ENCODE peak calls at places on chromosomes 1 and 21, in five cellular contexts. One of them, this sample, is unnamed. For H3K4me1, the result is how much of the 10 kb centered on the place peaks cover.

GRCh38 chr1:50955116-50955515 is 5.0 kb downstream of the FAF1 start:
- DNase-seq in tibial nerve: no peak
- DNase-seq in fibroblast of lung: peak
- DNase-seq in right lobe of liver: no peak
- DNase-seq in OCI-LY7: no peak
- DNase-seq in this sample: no peak

GRCh38 chr21:24112020-24112419 is 1495.3 kb downstream of the MRPL39 start:
- DNase-seq in tibial nerve: no peak
- DNase-seq in fibroblast of lung: peak
- DNase-seq in right lobe of liver: no peak
- DNase-seq in OCI-LY7: no peak
- DNase-seq in this sample: no peak

GRCh38 chr1:190633488-190633887 is 155.8 kb upstream of the BRINP3 start:
- DNase-seq in tibial nerve: no peak
- DNase-seq in fibroblast of lung: no peak
- DNase-seq in right lobe of liver: no peak
- DNase-seq in OCI-LY7: no peak
- DNase-seq in this sample: no peak

GRCh38 chr1:46735708-46736324 is 16.9 kb upstream of the EFCAB14 start:
- DNase-seq in tibial nerve: no peak
- DNase-seq in fibroblast of lung: peak
- DNase-seq in right lobe of liver: no peak
- DNase-seq in OCI-LY7: peak
- DNase-seq in this sample: peak

GRCh38 chr1:51341876-51342496 is 11.6 kb upstream of the TTC39A start:
- DNase-seq in tibial nerve: no peak
- DNase-seq in fibroblast of lung: no peak
- DNase-seq in right lobe of liver: no peak
- DNase-seq in OCI-LY7: peak
- DNase-seq in this sample: no peak

GRCh38 chr1:1272341-1273151 is 1.1 kb downstream of the UBE2J2 start:
- DNase-seq in tibial nerve: no peak
- DNase-seq in fibroblast of lung: peak
- DNase-seq in right lobe of liver: peak
- DNase-seq in OCI-LY7: peak
- DNase-seq in this sample: peak

GRCh38 chr1:20078711-20079110 is 8.7 kb downstream of the PLA2G5 start:
- DNase-seq in tibial nerve: no peak
- DNase-seq in fibroblast of lung: no peak
- DNase-seq in right lobe of liver: no peak
- DNase-seq in OCI-LY7: no peak
- DNase-seq in this sample: no peak

GRCh38 chr1:221806984-221807383 is 65.1 kb upstream of the DUSP10 start:
- DNase-seq in tibial nerve: no peak
- DNase-seq in fibroblast of lung: no peak
- DNase-seq in right lobe of liver: no peak
- DNase-seq in OCI-LY7: no peak
- DNase-seq in this sample: no peak

GRCh38 chr1:188027613-188028012 is 1198.9 kb downstream of the PLA2G4A start:
- DNase-seq in tibial nerve: no peak
- DNase-seq in fibroblast of lung: peak
- DNase-seq in right lobe of liver: no peak
- DNase-seq in OCI-LY7: no peak
- DNase-seq in this sample: no peak

GRCh38 chr1:60280256-60280655 is 206.7 kb upstream of the C1orf87 start:
- DNase-seq in tibial nerve: no peak
- DNase-seq in fibroblast of lung: peak
- DNase-seq in right lobe of liver: peak
- DNase-seq in OCI-LY7: no peak
- DNase-seq in this sample: no peak

GRCh38 chr1:225762444-225762843 is 15.2 kb upstream of the SRP9 start:
- DNase-seq in tibial nerve: no peak
- DNase-seq in fibroblast of lung: peak
- DNase-seq in right lobe of liver: peak
- DNase-seq in OCI-LY7: no peak
- DNase-seq in this sample: no peak

GRCh38 chr1:189962171-189962570 is 515.5 kb downstream of the BRINP3 start:
- DNase-seq in tibial nerve: no peak
- DNase-seq in fibroblast of lung: peak
- DNase-seq in right lobe of liver: no peak
- DNase-seq in OCI-LY7: no peak
- DNase-seq in this sample: no peak

GRCh38 chr1:84505167-84506001 is 802 bp upstream of the SPATA1 start:
- DNase-seq in tibial nerve: no peak
- DNase-seq in fibroblast of lung: peak
- DNase-seq in right lobe of liver: peak
- DNase-seq in OCI-LY7: peak
- DNase-seq in this sample: no peak

GRCh38 chr1:27652505-27652904 is 17.5 kb upstream of the FGR start:
- DNase-seq in tibial nerve: no peak
- DNase-seq in fibroblast of lung: no peak
- DNase-seq in right lobe of liver: no peak
- DNase-seq in OCI-LY7: no peak
- DNase-seq in this sample: no peak

GRCh38 chr21:16145052-16145451 is 415.3 kb downstream of the USP25 start:
- DNase-seq in tibial nerve: no peak
- DNase-seq in fibroblast of lung: no peak
- DNase-seq in right lobe of liver: no peak
- DNase-seq in OCI-LY7: no peak
- DNase-seq in this sample: no peak

GRCh38 chr1:84907095-84907827 is 14.3 kb upstream of the LPAR3 start:
- DNase-seq in tibial nerve: no peak
- DNase-seq in fibroblast of lung: peak
- DNase-seq in right lobe of liver: no peak
- DNase-seq in OCI-LY7: no peak
- DNase-seq in this sample: no peak

GRCh38 chr1:119713039-119713537 is 1.4 kb downstream of the PHGDH start:
- DNase-seq in tibial nerve: no peak
- DNase-seq in fibroblast of lung: peak
- DNase-seq in right lobe of liver: peak
- DNase-seq in OCI-LY7: peak
- DNase-seq in this sample: no peak

GRCh38 chr1:226549937-226550670 is 1.5 kb downstream of the STUM start:
- DNase-seq in tibial nerve: no peak
- DNase-seq in fibroblast of lung: no peak
- DNase-seq in right lobe of liver: no peak
- DNase-seq in OCI-LY7: peak
- DNase-seq in this sample: peak

GRCh38 chr1:78284354-78284753 is 206.4 kb upstream of the PTGFR start:
- DNase-seq in tibial nerve: peak
- DNase-seq in fibroblast of lung: peak
- DNase-seq in right lobe of liver: peak
- DNase-seq in OCI-LY7: no peak
- DNase-seq in this sample: no peak

GRCh38 chr21:34912022-34912933 is 136.8 kb downstream of the RUNX1 start:
- DNase-seq in tibial nerve: no peak
- DNase-seq in fibroblast of lung: no peak
- DNase-seq in right lobe of liver: no peak
- DNase-seq in OCI-LY7: no peak
- DNase-seq in this sample: no peak

GRCh38 chr1:116268211-116268610 is 104.8 kb upstream of the ATP1A1 start:
- DNase-seq in tibial nerve: no peak
- DNase-seq in fibroblast of lung: no peak
- DNase-seq in right lobe of liver: peak
- DNase-seq in OCI-LY7: no peak
- DNase-seq in this sample: no peak

GRCh38 chr1:207935166-207935583 is 24.2 kb upstream of the CD34 start:
- DNase-seq in tibial nerve: no peak
- DNase-seq in fibroblast of lung: no peak
- DNase-seq in right lobe of liver: no peak
- DNase-seq in OCI-LY7: peak
- DNase-seq in this sample: no peak

GRCh38 chr1:14627608-14628489 is 29.4 kb downstream of the KAZN start:
- DNase-seq in tibial nerve: no peak
- DNase-seq in fibroblast of lung: no peak
- DNase-seq in right lobe of liver: no peak
- DNase-seq in OCI-LY7: no peak
- DNase-seq in this sample: no peak

GRCh38 chr1:206713910-206714312 is 29.2 kb downstream of the MAPKAPK2 start:
- DNase-seq in tibial nerve: no peak
- DNase-seq in fibroblast of lung: no peak
- DNase-seq in right lobe of liver: no peak
- DNase-seq in OCI-LY7: no peak
- DNase-seq in this sample: no peak
- H3K4me1 ChIP-seq in tibial nerve: under half
- H3K4me1 ChIP-seq in fibroblast of lung: under half
- H3K4me1 ChIP-seq in right lobe of liver: under half
- H3K4me1 ChIP-seq in OCI-LY7: under half
- H3K4me1 ChIP-seq in this sample: half or more

GRCh38 chr1:26627959-26628358 is 67.9 kb upstream of the ARID1A start:
- DNase-seq in tibial nerve: no peak
- DNase-seq in fibroblast of lung: no peak
- DNase-seq in right lobe of liver: no peak
- DNase-seq in OCI-LY7: peak
- DNase-seq in this sample: no peak

GRCh38 chr1:26626994-26627393 is 68.8 kb upstream of the ARID1A start:
- DNase-seq in tibial nerve: no peak
- DNase-seq in fibroblast of lung: peak
- DNase-seq in right lobe of liver: no peak
- DNase-seq in OCI-LY7: no peak
- DNase-seq in this sample: no peak

DNA sequence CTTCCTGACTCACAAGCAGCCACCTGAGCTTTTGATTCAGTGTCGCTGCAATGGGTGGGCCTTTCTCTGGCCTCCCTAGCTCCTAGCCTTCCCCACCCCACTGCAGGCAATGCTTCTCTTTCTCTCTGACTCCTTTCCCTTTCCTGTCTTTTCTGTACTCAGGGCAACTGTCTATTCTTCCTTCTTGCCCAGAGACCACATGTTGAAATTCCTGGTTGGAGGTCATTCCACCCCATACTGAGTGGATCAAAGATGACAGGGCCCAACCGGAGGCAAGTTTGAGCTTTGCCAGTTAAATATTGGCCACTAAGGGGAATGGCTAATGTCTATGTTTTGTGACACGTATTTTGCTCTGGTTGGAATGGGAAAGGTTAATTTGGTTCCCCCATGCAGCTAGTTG is 65.2 kb upstream of the ARID1A start:
- DNase-seq in tibial nerve: no peak
- DNase-seq in fibroblast of lung: no peak
- DNase-seq in right lobe of liver: no peak
- DNase-seq in OCI-LY7: no peak
- DNase-seq in this sample: no peak
- H3K4me1 ChIP-seq in tibial nerve: under half
- H3K4me1 ChIP-seq in fibroblast of lung: under half
- H3K4me1 ChIP-seq in right lobe of liver: under half
- H3K4me1 ChIP-seq in OCI-LY7: under half
- H3K4me1 ChIP-seq in this sample: under half

DNA sequence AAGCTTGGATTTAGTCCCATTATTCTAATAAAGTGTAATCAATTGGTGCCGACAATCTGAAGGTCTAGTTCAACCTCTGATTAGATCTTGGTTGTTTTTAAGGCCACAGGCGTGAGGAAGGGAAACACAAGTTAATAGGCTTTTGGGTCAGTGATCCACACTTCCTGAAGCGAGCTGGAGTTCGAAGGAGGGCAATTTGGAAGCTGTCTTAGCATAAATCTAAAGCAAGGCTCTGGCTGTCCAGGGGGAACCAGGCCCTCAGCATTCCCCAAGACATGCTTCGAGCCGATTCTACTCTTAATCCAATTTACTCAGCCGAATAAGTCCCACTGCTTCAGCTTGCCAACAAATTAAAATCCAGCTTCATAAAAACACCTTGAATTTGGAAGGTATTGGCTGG is 194.1 kb downstream of the ATG4C start:
- DNase-seq in tibial nerve: no peak
- DNase-seq in fibroblast of lung: no peak
- DNase-seq in right lobe of liver: no peak
- DNase-seq in OCI-LY7: no peak
- DNase-seq in this sample: no peak
- H3K4me1 ChIP-seq in tibial nerve: under half
- H3K4me1 ChIP-seq in fibroblast of lung: under half
- H3K4me1 ChIP-seq in right lobe of liver: under half
- H3K4me1 ChIP-seq in OCI-LY7: under half
- H3K4me1 ChIP-seq in this sample: under half

DNA sequence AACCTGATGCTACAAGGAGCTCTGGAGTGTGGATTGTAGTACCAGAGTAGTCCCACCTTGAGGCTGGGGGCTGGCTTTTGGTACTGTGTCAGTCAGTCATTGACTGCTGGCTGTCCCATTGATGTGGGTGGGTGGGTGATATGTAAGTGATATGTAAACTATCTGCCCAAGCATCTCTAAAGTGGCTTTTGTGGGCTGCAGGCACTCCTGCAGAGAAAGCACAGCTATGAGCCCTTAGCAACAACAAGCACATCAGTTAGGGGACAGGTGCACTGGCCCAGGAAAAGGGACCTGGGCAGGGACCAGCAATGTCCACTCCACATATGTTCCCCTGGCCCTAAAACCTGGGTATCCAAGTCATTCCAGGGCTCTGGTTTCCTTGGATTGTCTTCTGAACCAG is 109.9 kb downstream of the TAS1R2 start:
- DNase-seq in tibial nerve: no peak
- DNase-seq in fibroblast of lung: no peak
- DNase-seq in right lobe of liver: no peak
- DNase-seq in OCI-LY7: no peak
- DNase-seq in this sample: no peak
- H3K4me1 ChIP-seq in tibial nerve: under half
- H3K4me1 ChIP-seq in fibroblast of lung: under half
- H3K4me1 ChIP-seq in right lobe of liver: under half
- H3K4me1 ChIP-seq in OCI-LY7: under half
- H3K4me1 ChIP-seq in this sample: under half

GRCh38 chr1:4029376-4029775 is 129.3 kb upstream of the C1orf174 start:
- DNase-seq in tibial nerve: no peak
- DNase-seq in fibroblast of lung: no peak
- DNase-seq in right lobe of liver: no peak
- DNase-seq in OCI-LY7: peak
- DNase-seq in this sample: no peak
- H3K4me1 ChIP-seq in tibial nerve: under half
- H3K4me1 ChIP-seq in fibroblast of lung: under half
- H3K4me1 ChIP-seq in right lobe of liver: under half
- H3K4me1 ChIP-seq in OCI-LY7: half or more
- H3K4me1 ChIP-seq in this sample: under half

GRCh38 chr1:9249263-9249533 is 14.6 kb downstream of the H6PD start:
- DNase-seq in tibial nerve: no peak
- DNase-seq in fibroblast of lung: no peak
- DNase-seq in right lobe of liver: no peak
- DNase-seq in OCI-LY7: no peak
- DNase-seq in this sample: no peak
- H3K4me1 ChIP-seq in tibial nerve: under half
- H3K4me1 ChIP-seq in fibroblast of lung: under half
- H3K4me1 ChIP-seq in right lobe of liver: under half
- H3K4me1 ChIP-seq in OCI-LY7: under half
- H3K4me1 ChIP-seq in this sample: under half

GRCh38 chr1:223337174-223337869 is 26.7 kb downstream of the SUSD4 start:
- DNase-seq in tibial nerve: no peak
- DNase-seq in fibroblast of lung: no peak
- DNase-seq in right lobe of liver: no peak
- DNase-seq in OCI-LY7: no peak
- DNase-seq in this sample: no peak
- H3K4me1 ChIP-seq in tibial nerve: under half
- H3K4me1 ChIP-seq in fibroblast of lung: under half
- H3K4me1 ChIP-seq in right lobe of liver: under half
- H3K4me1 ChIP-seq in OCI-LY7: under half
- H3K4me1 ChIP-seq in this sample: under half

DNA sequence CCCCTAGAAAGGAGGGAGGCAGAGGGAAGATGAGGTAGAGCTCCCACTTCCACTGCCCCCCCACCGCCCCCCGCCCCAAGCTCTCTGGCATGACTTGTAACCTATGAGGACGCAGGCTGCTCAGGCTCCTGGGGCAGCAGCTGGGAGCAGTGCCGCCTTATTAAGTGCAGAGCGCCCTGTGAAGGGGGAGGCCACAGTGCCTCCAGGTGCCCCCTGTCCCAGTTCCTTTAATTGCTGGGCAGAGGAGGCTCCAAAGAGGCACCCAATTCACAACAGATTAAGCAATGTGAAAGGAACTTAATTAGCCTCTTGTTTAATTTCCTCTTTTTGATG is 2.9 kb downstream of the RXFP4 start:
- DNase-seq in tibial nerve: no peak
- DNase-seq in fibroblast of lung: no peak
- DNase-seq in right lobe of liver: no peak
- DNase-seq in OCI-LY7: peak
- DNase-seq in this sample: no peak
- H3K4me1 ChIP-seq in tibial nerve: under half
- H3K4me1 ChIP-seq in fibroblast of lung: under half
- H3K4me1 ChIP-seq in right lobe of liver: under half
- H3K4me1 ChIP-seq in OCI-LY7: half or more
- H3K4me1 ChIP-seq in this sample: half or more